ENCODE peak calls at places on chromosomes 16 and 17, in nine cellular contexts. V is ovary; D is heart right ventricle; M is neural crest cell; Z is RWPE1; T is IMR-90; P is AG04450; U is CD4-positive, alpha-beta T cell; W is CD8-positive, alpha-beta T cell. Q is an unnamed sample.
A peak's percentile ranks its signal among the peaks of the same experiment; 100 is the strongest.

GRCh38 chr17:78885956-78886355 is 17.0 kb downstream of the CEP295NL start:
- DNase-seq in V (no peak), T (no peak), P (no peak), W (no peak), Z (no peak), M (no peak), D (no peak), U (no peak), Q (no peak)

GRCh38 chr16:50050802-50051201 is 15.0 kb upstream of the HEATR3 start:
- DNase-seq in M (no peak), D (no peak), T (peak; percentile 11), Z (no peak), V (no peak), W (no peak), P (no peak), U (no peak), Q (peak; percentile 29)

GRCh38 chr16:68786685-68787418 is 49.8 kb downstream of the CDH1 start:
- DNase-seq in Z (peak; percentile 80), W (no peak), T (peak; percentile 44), D (no peak), M (no peak), U (no peak), V (peak; percentile 36), P (no peak), Q (peak; percentile 75)

GRCh38 chr17:57121308-57122042 is 36.4 kb downstream of the AKAP1 start:
- DNase-seq in W (no peak), T (peak; percentile 36), U (no peak), V (peak; percentile 60), Z (peak; percentile 35), M (peak; percentile 65), P (no peak), D (no peak), Q (peak; percentile 42)

GRCh38 chr16:58501242-58502131 is 1.5 kb downstream of the NDRG4 start:
- DNase-seq in Z (no peak), P (no peak), M (no peak), T (no peak), W (peak; percentile 29), D (no peak), V (no peak), U (peak; percentile 19), Q (no peak)

GRCh38 chr16:57666353-57667068 is 1.6 kb upstream of the ADGRG3 start:
- DNase-seq in P (no peak), W (no peak), M (no peak), T (no peak), Z (no peak), D (no peak), V (no peak), U (no peak), Q (no peak)

GRCh38 chr17:82349287-82349701 is 9.8 kb upstream of the TEX19 start:
- DNase-seq in P (no peak), U (no peak), V (no peak), Z (no peak), M (no peak), D (no peak), T (no peak), W (no peak), Q (peak; percentile 52)

GRCh38 chr17:5705081-5705875 is 121.0 kb upstream of the NLRP1 start:
- DNase-seq in P (no peak), D (no peak), Z (no peak), U (no peak), W (no peak), M (peak; percentile 49), T (peak; percentile 1), V (no peak), Q (peak; percentile 8)

GRCh38 chr17:75509528-75510258 is 5.6 kb downstream of the CASKIN2 start:
- DNase-seq in V (no peak), M (no peak), P (no peak), W (no peak), U (no peak), T (no peak), D (peak; percentile 75), Z (no peak), Q (no peak)

GRCh38 chr16:10941127-10941933 is 938 bp downstream of the DEXI start:
- DNase-seq in Z (peak; percentile 53), V (no peak), T (no peak), W (no peak), U (no peak), P (no peak), M (no peak), D (no peak), Q (no peak)

GRCh38 chr17:49108318-49108717 is 24.3 kb upstream of the B4GALNT2 start:
- DNase-seq in V (no peak), P (peak; percentile 42), M (no peak), U (no peak), W (no peak), D (no peak), Z (no peak), T (peak; percentile 85), Q (peak; percentile 86)

GRCh38 chr16:81723098-81723723 is 55.9 kb upstream of the PLCG2 start:
- DNase-seq in W (no peak), V (no peak), D (no peak), M (peak; percentile 51), U (no peak), Z (peak; percentile 75), T (peak; percentile 80), P (no peak), Q (peak; percentile 88)

GRCh38 chr16:14302399-14303181 is 231.5 kb downstream of the MRTFB start:
- DNase-seq in T (no peak), W (no peak), M (peak; percentile 45), Z (no peak), P (no peak), D (peak; percentile 37), U (no peak), V (peak; percentile 41), Q (no peak)

GRCh38 chr16:5509794-5510193 is 412.2 kb upstream of the EEF2KMT start:
- DNase-seq in W (no peak), P (no peak), Z (no peak), D (no peak), U (no peak), M (no peak), T (no peak), V (no peak), Q (no peak)

GRCh38 chr17:31508310-31509094 is 117.0 kb downstream of the RAB11FIP4 start:
- DNase-seq in V (no peak), T (peak; percentile 8), M (no peak), P (no peak), Z (no peak), D (no peak), W (peak; percentile 57), U (peak; percentile 50), Q (no peak)
- TF ChIP-seq CTCF in V (no peak), T (no peak), M (peak; percentile 45), P (peak; percentile 42), Z (no peak), D (peak; percentile 26), W (peak; percentile 56), U (peak; percentile 38), Q (peak; percentile 21)

GRCh38 chr17:17702370-17702769 is 21.1 kb downstream of the RAI1 start:
- DNase-seq in M (no peak), U (no peak), D (no peak), Z (no peak), V (no peak), T (no peak), P (no peak), W (no peak), Q (no peak)

GRCh38 chr17:17700251-17700969 is 19.2 kb downstream of the RAI1 start:
- DNase-seq in D (peak; percentile 30), W (no peak), P (no peak), V (no peak), M (no peak), Z (no peak), T (no peak), U (no peak), Q (no peak)

GRCh38 chr17:17702821-17703607 is 21.8 kb downstream of the RAI1 start:
- DNase-seq in D (peak; percentile 49), Z (no peak), M (no peak), W (no peak), P (no peak), U (no peak), V (peak; percentile 65), T (no peak), Q (no peak)

GRCh38 chr17:17701112-17701511 is 19.9 kb downstream of the RAI1 start:
- DNase-seq in T (no peak), P (no peak), D (no peak), U (no peak), V (no peak), M (no peak), Z (no peak), W (no peak), Q (no peak)

GRCh38 chr17:17701658-17702057 is 20.4 kb downstream of the RAI1 start:
- DNase-seq in V (no peak), M (no peak), U (no peak), Z (no peak), T (no peak), P (no peak), W (no peak), D (no peak), Q (no peak)
- TF ChIP-seq CTCF in V (no peak), M (no peak), U (no peak), Z (no peak), T (peak; percentile 7), P (no peak), W (no peak), D (no peak), Q (no peak)

DNA sequence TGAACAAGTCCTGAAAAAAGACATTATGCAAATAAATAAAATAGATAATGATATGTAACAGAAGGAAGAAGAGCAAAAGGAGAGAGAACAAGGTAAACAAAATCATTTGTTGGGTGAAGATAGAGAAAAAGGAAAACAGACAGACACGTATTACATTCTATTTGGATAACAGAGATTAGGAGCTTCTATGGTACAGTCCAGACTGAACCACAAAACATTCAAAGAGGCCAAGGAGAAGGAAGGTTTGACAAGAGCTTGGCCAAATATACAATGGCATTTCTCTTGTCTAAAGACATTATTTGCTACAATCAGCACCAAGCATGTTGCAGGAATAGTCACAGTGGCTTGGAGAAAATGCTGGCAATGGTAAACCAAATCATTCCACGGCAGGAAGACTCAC is 29.2 kb downstream of the SMG6 start:
- DNase-seq in M (no peak), P (no peak), T (no peak), U (no peak), V (no peak), Z (no peak), W (no peak), D (no peak), Q (no peak)
- TF ChIP-seq CTCF in M (no peak), P (no peak), T (no peak), U (no peak), V (no peak), Z (no peak), W (no peak), D (no peak), Q (no peak)

GRCh38 chr16:70416748-70417616 is 21.9 kb downstream of the ST3GAL2 start:
- DNase-seq in V (no peak), W (no peak), Z (no peak), M (no peak), T (no peak), D (no peak), U (no peak), P (no peak), Q (no peak)

GRCh38 chr16:70418993-70419318 is 19.9 kb downstream of the ST3GAL2 start:
- DNase-seq in D (no peak), T (no peak), Z (no peak), P (no peak), V (no peak), W (no peak), M (no peak), U (no peak), Q (no peak)

GRCh38 chr16:70419384-70420327 is 19.2 kb downstream of the ST3GAL2 start:
- DNase-seq in U (no peak), P (no peak), W (no peak), Z (no peak), D (no peak), M (no peak), V (no peak), T (no peak), Q (no peak)

GRCh38 chr16:70417661-70418060 is 21.2 kb downstream of the ST3GAL2 start:
- DNase-seq in T (no peak), P (no peak), M (no peak), Z (no peak), U (no peak), D (no peak), W (no peak), V (no peak), Q (no peak)

GRCh38 chr16:70418274-70418992 is 20.5 kb downstream of the ST3GAL2 start:
- DNase-seq in V (no peak), M (no peak), U (no peak), P (no peak), D (no peak), T (no peak), W (no peak), Z (no peak), Q (no peak)
- TF ChIP-seq CTCF in V (no peak), M (no peak), U (no peak), P (no peak), D (no peak), T (no peak), W (no peak), Z (no peak), Q (no peak)